ENCODE peak calls at places on chromosomes 5 and 9, in ten cellular contexts. One of them, this sample, is unnamed.
A peak's percentile ranks its signal among the peaks of the same experiment; 100 is the strongest.

GRCh38 chr5:157651623-157652376 is 438 bp downstream of the SOX30 start:
- DNase-seq in neural progenitor cell: peak; percentile 17
- DNase-seq in tibial artery: peak; percentile 33
- DNase-seq in right atrium auricular region: no peak
- DNase-seq in adrenal gland: peak; percentile 64
- DNase-seq in fibroblast of lung: peak; percentile 65
- DNase-seq in colonic mucosa: peak; percentile 83
- DNase-seq in small intestine: peak; percentile 87
- DNase-seq in K562: no peak
- DNase-seq in hepatocyte: no peak
- DNase-seq in this sample: peak; percentile 40

GRCh38 chr9:106218427-106218826 is 524.1 kb downstream of the TMEM38B start:
- DNase-seq in neural progenitor cell: no peak
- DNase-seq in tibial artery: no peak
- DNase-seq in right atrium auricular region: no peak
- DNase-seq in adrenal gland: no peak
- DNase-seq in fibroblast of lung: no peak
- DNase-seq in colonic mucosa: no peak
- DNase-seq in small intestine: no peak
- DNase-seq in K562: no peak
- DNase-seq in hepatocyte: no peak
- DNase-seq in this sample: no peak

GRCh38 chr9:92714787-92715487 is 45.0 kb upstream of the IPPK start:
- DNase-seq in neural progenitor cell: no peak
- DNase-seq in tibial artery: no peak
- DNase-seq in right atrium auricular region: peak; percentile 58
- DNase-seq in adrenal gland: peak; percentile 52
- DNase-seq in fibroblast of lung: no peak
- DNase-seq in colonic mucosa: no peak
- DNase-seq in small intestine: no peak
- DNase-seq in K562: no peak
- DNase-seq in hepatocyte: no peak
- DNase-seq in this sample: no peak

GRCh38 chr9:117734082-117734481 is 29.9 kb downstream of the TLR4 start:
- DNase-seq in neural progenitor cell: no peak
- DNase-seq in tibial artery: no peak
- DNase-seq in right atrium auricular region: no peak
- DNase-seq in adrenal gland: no peak
- DNase-seq in fibroblast of lung: no peak
- DNase-seq in colonic mucosa: no peak
- DNase-seq in small intestine: peak; percentile 43
- DNase-seq in K562: no peak
- DNase-seq in hepatocyte: no peak
- DNase-seq in this sample: no peak

GRCh38 chr9:133685653-133686504 is 49.7 kb downstream of the DBH start:
- DNase-seq in neural progenitor cell: no peak
- DNase-seq in tibial artery: no peak
- DNase-seq in right atrium auricular region: no peak
- DNase-seq in adrenal gland: no peak
- DNase-seq in fibroblast of lung: no peak
- DNase-seq in colonic mucosa: no peak
- DNase-seq in small intestine: no peak
- DNase-seq in K562: no peak
- DNase-seq in hepatocyte: no peak
- DNase-seq in this sample: no peak

GRCh38 chr5:122756263-122756911 is 18.5 kb upstream of the SNX2 start:
- DNase-seq in neural progenitor cell: no peak
- DNase-seq in tibial artery: no peak
- DNase-seq in right atrium auricular region: no peak
- DNase-seq in adrenal gland: no peak
- DNase-seq in fibroblast of lung: peak; percentile 72
- DNase-seq in colonic mucosa: no peak
- DNase-seq in small intestine: no peak
- DNase-seq in K562: no peak
- DNase-seq in hepatocyte: no peak
- DNase-seq in this sample: peak; percentile 46

GRCh38 chr5:1181451-1182359 is 19.7 kb upstream of the SLC6A19 start:
- DNase-seq in neural progenitor cell: no peak
- DNase-seq in tibial artery: peak; percentile 10
- DNase-seq in right atrium auricular region: no peak
- DNase-seq in adrenal gland: no peak
- DNase-seq in fibroblast of lung: no peak
- DNase-seq in colonic mucosa: peak; percentile 63
- DNase-seq in small intestine: peak; percentile 95
- DNase-seq in K562: no peak
- DNase-seq in hepatocyte: peak; percentile 77
- DNase-seq in this sample: no peak

GRCh38 chr5:78824826-78825225 is 160.3 kb downstream of the ARSB start:
- DNase-seq in neural progenitor cell: no peak
- DNase-seq in tibial artery: no peak
- DNase-seq in right atrium auricular region: no peak
- DNase-seq in adrenal gland: no peak
- DNase-seq in fibroblast of lung: peak; percentile 84
- DNase-seq in colonic mucosa: no peak
- DNase-seq in small intestine: no peak
- DNase-seq in K562: no peak
- DNase-seq in hepatocyte: no peak
- DNase-seq in this sample: no peak

GRCh38 chr5:107215581-107215980 is 455.2 kb downstream of the EFNA5 start:
- DNase-seq in neural progenitor cell: no peak
- DNase-seq in tibial artery: no peak
- DNase-seq in right atrium auricular region: no peak
- DNase-seq in adrenal gland: no peak
- DNase-seq in fibroblast of lung: peak; percentile 23
- DNase-seq in colonic mucosa: no peak
- DNase-seq in small intestine: no peak
- DNase-seq in K562: no peak
- DNase-seq in hepatocyte: no peak
- DNase-seq in this sample: peak; percentile 17

GRCh38 chr5:107216587-107216986 is 454.1 kb downstream of the EFNA5 start:
- DNase-seq in neural progenitor cell: no peak
- DNase-seq in tibial artery: no peak
- DNase-seq in right atrium auricular region: no peak
- DNase-seq in adrenal gland: no peak
- DNase-seq in fibroblast of lung: no peak
- DNase-seq in colonic mucosa: no peak
- DNase-seq in small intestine: no peak
- DNase-seq in K562: no peak
- DNase-seq in hepatocyte: no peak
- DNase-seq in this sample: no peak

GRCh38 chr5:107218457-107219193 is 452.1 kb downstream of the EFNA5 start:
- DNase-seq in neural progenitor cell: no peak
- DNase-seq in tibial artery: no peak
- DNase-seq in right atrium auricular region: no peak
- DNase-seq in adrenal gland: no peak
- DNase-seq in fibroblast of lung: peak; percentile 65
- DNase-seq in colonic mucosa: no peak
- DNase-seq in small intestine: peak; percentile 18
- DNase-seq in K562: no peak
- DNase-seq in hepatocyte: no peak
- DNase-seq in this sample: peak; percentile 86

GRCh38 chr5:107219993-107220392 is 450.7 kb downstream of the EFNA5 start:
- DNase-seq in neural progenitor cell: no peak
- DNase-seq in tibial artery: no peak
- DNase-seq in right atrium auricular region: no peak
- DNase-seq in adrenal gland: no peak
- DNase-seq in fibroblast of lung: peak; percentile 14
- DNase-seq in colonic mucosa: no peak
- DNase-seq in small intestine: no peak
- DNase-seq in K562: no peak
- DNase-seq in hepatocyte: no peak
- DNase-seq in this sample: no peak

GRCh38 chr5:107217721-107218130 is 453.0 kb downstream of the EFNA5 start:
- DNase-seq in neural progenitor cell: no peak
- DNase-seq in tibial artery: peak; percentile 76
- DNase-seq in right atrium auricular region: peak; percentile 79
- DNase-seq in adrenal gland: peak; percentile 55
- DNase-seq in fibroblast of lung: no peak
- DNase-seq in colonic mucosa: no peak
- DNase-seq in small intestine: no peak
- DNase-seq in K562: no peak
- DNase-seq in hepatocyte: no peak
- DNase-seq in this sample: peak; percentile 65
- H3K27ac ChIP-seq in neural progenitor cell: no peak overlapping the region
- H3K27ac ChIP-seq in tibial artery: peak overlapping the region; percentile 69
- H3K27ac ChIP-seq in right atrium auricular region: peak overlapping the region; percentile 93
- H3K27ac ChIP-seq in adrenal gland: no peak overlapping the region
- H3K27ac ChIP-seq in fibroblast of lung: no peak overlapping the region
- H3K27ac ChIP-seq in colonic mucosa: no peak overlapping the region
- H3K27ac ChIP-seq in small intestine: no peak overlapping the region
- H3K27ac ChIP-seq in K562: no peak overlapping the region
- H3K27ac ChIP-seq in hepatocyte: no peak overlapping the region
- H3K27ac ChIP-seq in this sample: no peak overlapping the region

GRCh38 chr9:101029300-101030021 is 934 bp downstream of the PLPPR1 start:
- DNase-seq in neural progenitor cell: peak; percentile 53
- DNase-seq in tibial artery: no peak
- DNase-seq in right atrium auricular region: no peak
- DNase-seq in adrenal gland: no peak
- DNase-seq in fibroblast of lung: no peak
- DNase-seq in colonic mucosa: no peak
- DNase-seq in small intestine: no peak
- DNase-seq in K562: no peak
- DNase-seq in hepatocyte: peak; percentile 16
- DNase-seq in this sample: no peak

GRCh38 chr9:101030022-101030391 is 1.5 kb downstream of the PLPPR1 start:
- DNase-seq in neural progenitor cell: peak; percentile 24
- DNase-seq in tibial artery: no peak
- DNase-seq in right atrium auricular region: no peak
- DNase-seq in adrenal gland: no peak
- DNase-seq in fibroblast of lung: no peak
- DNase-seq in colonic mucosa: no peak
- DNase-seq in small intestine: no peak
- DNase-seq in K562: no peak
- DNase-seq in hepatocyte: no peak
- DNase-seq in this sample: no peak

GRCh38 chr9:101035098-101035497 is 6.6 kb downstream of the PLPPR1 start:
- DNase-seq in neural progenitor cell: no peak
- DNase-seq in tibial artery: no peak
- DNase-seq in right atrium auricular region: no peak
- DNase-seq in adrenal gland: no peak
- DNase-seq in fibroblast of lung: no peak
- DNase-seq in colonic mucosa: no peak
- DNase-seq in small intestine: no peak
- DNase-seq in K562: no peak
- DNase-seq in hepatocyte: no peak
- DNase-seq in this sample: no peak

GRCh38 chr9:101037433-101037832 is 8.9 kb downstream of the PLPPR1 start:
- DNase-seq in neural progenitor cell: no peak
- DNase-seq in tibial artery: no peak
- DNase-seq in right atrium auricular region: no peak
- DNase-seq in adrenal gland: no peak
- DNase-seq in fibroblast of lung: no peak
- DNase-seq in colonic mucosa: no peak
- DNase-seq in small intestine: no peak
- DNase-seq in K562: no peak
- DNase-seq in hepatocyte: no peak
- DNase-seq in this sample: no peak

DNA sequence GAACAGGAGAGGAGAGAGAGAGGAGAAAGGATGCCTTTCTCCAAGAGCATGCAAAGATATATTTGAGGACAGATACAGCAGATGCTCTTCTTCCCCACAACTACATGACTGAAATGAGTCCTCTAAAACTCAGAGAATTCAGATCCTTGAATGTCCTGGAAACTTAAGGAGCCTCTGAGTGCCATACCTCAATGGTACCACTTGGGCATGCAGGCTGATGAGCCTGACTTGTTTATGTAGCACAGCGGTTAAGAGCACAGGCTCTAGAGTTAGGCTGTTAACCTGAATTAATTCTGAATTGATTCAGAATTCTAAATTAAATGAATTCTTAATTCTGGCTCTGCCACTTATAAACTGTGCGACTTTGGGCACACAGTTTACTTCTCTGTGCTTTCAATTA is 5.7 kb downstream of the PLPPR1 start:
- DNase-seq in neural progenitor cell: no peak
- DNase-seq in tibial artery: no peak
- DNase-seq in right atrium auricular region: no peak
- DNase-seq in adrenal gland: no peak
- DNase-seq in fibroblast of lung: no peak
- DNase-seq in colonic mucosa: no peak
- DNase-seq in small intestine: no peak
- DNase-seq in K562: no peak
- DNase-seq in hepatocyte: no peak
- DNase-seq in this sample: no peak
- H3K27ac ChIP-seq in neural progenitor cell: no peak overlapping the region
- H3K27ac ChIP-seq in tibial artery: no peak overlapping the region
- H3K27ac ChIP-seq in right atrium auricular region: no peak overlapping the region
- H3K27ac ChIP-seq in adrenal gland: no peak overlapping the region
- H3K27ac ChIP-seq in fibroblast of lung: no peak overlapping the region
- H3K27ac ChIP-seq in colonic mucosa: no peak overlapping the region
- H3K27ac ChIP-seq in small intestine: no peak overlapping the region
- H3K27ac ChIP-seq in K562: no peak overlapping the region
- H3K27ac ChIP-seq in hepatocyte: no peak overlapping the region
- H3K27ac ChIP-seq in this sample: no peak overlapping the region

DNA sequence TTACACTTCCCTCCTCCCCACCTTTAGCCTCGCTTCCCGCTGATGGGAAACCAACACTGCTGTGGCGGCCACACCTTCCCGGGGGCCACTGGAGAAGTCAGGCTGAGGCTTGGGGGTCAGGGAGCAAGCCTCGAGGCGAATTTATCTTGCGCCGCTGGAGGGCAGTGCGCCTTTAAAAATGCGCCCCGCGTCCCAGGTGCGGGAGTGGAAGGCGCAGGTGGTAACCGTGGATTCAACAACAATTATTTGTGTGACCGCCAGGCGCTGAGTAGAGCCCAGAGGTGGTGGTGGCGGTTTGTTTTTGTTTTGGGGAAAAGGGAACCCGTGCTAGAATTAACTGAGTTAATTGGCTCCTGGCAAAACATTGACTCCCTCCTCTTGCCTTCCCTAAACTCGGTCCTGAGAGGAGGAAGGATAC is 1.1 kb downstream of the CFAP77 start:
- DNase-seq in neural progenitor cell: peak; percentile 90
- DNase-seq in tibial artery: no peak
- DNase-seq in right atrium auricular region: no peak
- DNase-seq in adrenal gland: no peak
- DNase-seq in fibroblast of lung: peak; percentile 14
- DNase-seq in colonic mucosa: peak; percentile 53
- DNase-seq in small intestine: peak; percentile 60
- DNase-seq in K562: peak; percentile 71
- DNase-seq in hepatocyte: peak; percentile 74
- DNase-seq in this sample: peak; percentile 21
- H3K27ac ChIP-seq in neural progenitor cell: no peak overlapping the region
- H3K27ac ChIP-seq in tibial artery: no peak overlapping the region
- H3K27ac ChIP-seq in right atrium auricular region: peak overlapping the region; percentile 23
- H3K27ac ChIP-seq in adrenal gland: no peak overlapping the region
- H3K27ac ChIP-seq in fibroblast of lung: no peak overlapping the region
- H3K27ac ChIP-seq in colonic mucosa: no peak overlapping the region
- H3K27ac ChIP-seq in small intestine: no peak overlapping the region
- H3K27ac ChIP-seq in K562: no peak overlapping the region
- H3K27ac ChIP-seq in hepatocyte: no peak overlapping the region
- H3K27ac ChIP-seq in this sample: no peak overlapping the region

DNA sequence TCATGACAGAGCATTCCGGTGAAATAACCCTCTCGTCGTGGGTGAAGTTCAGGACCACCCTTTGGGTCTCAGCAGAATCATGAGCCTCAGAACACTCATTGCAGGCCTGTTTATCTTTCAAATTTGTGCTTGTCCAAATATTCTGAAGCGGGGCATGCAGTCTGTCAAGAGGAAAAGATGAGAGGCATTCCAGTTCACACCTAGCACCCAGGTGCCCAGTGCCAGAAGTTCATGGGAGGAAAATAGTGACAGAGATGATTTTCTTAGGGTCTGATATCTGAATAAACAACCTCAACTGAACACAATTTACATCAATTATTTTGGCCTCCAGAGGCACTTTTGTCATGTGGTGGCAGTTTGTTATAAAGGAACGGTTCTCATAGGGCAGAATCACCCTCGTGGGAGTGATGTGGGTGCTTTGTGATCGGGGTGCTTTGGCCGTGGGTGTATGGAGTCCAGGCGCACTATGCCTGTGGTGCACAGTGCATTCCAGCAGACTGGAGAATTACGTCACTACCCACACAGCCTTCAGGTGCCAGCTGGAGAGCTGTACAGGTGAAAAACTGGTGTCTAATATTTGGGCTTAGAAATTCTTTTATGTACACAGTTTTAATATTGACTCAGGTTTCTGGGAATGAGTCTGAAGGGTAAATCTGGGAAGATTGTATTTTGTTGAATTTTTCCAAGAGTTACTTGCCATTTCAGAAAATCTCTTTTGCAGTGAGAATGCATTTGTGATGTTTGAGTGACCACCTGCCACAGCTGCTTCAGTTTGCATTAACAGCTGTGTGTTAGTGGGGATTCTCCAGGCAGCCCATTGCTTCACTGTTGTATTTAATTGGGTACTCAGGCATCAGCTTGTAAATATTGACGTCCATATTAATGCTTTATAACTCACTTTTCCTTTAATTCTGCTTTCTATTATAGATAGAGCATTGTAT is 289.3 kb downstream of the FANCC start:
- DNase-seq in neural progenitor cell: no peak
- DNase-seq in tibial artery: no peak
- DNase-seq in right atrium auricular region: no peak
- DNase-seq in adrenal gland: no peak
- DNase-seq in fibroblast of lung: peak; percentile 57
- DNase-seq in colonic mucosa: no peak
- DNase-seq in small intestine: no peak
- DNase-seq in K562: no peak
- DNase-seq in hepatocyte: no peak
- DNase-seq in this sample: no peak
- H3K27ac ChIP-seq in neural progenitor cell: no peak overlapping the region
- H3K27ac ChIP-seq in tibial artery: peak overlapping the region; percentile 81
- H3K27ac ChIP-seq in right atrium auricular region: peak overlapping the region; percentile 88
- H3K27ac ChIP-seq in adrenal gland: no peak overlapping the region
- H3K27ac ChIP-seq in fibroblast of lung: no peak overlapping the region
- H3K27ac ChIP-seq in colonic mucosa: no peak overlapping the region
- H3K27ac ChIP-seq in small intestine: peak overlapping the region; percentile 55
- H3K27ac ChIP-seq in K562: no peak overlapping the region
- H3K27ac ChIP-seq in hepatocyte: peak overlapping the region; percentile 76
- H3K27ac ChIP-seq in this sample: no peak overlapping the region

This sample was measured in foreskin keratinocyte.